ENCODE peak calls at places on chromosomes 5 and 9, in seven cellular contexts. J is fibroblast of lung, Z is suprapubic skin, G is hepatocyte, E is cardiac muscle cell, X is A549, Q is vagina. Y is an unnamed sample.

GRCh38 chr9:18485691-18486090 is 11.7 kb downstream of the ADAMTSL1 start:
- DNase-seq in J (peak; percentile 65), Z (no peak), G (no peak), E (no peak), X (no peak), Q (no peak), Y (peak; percentile 51)

GRCh38 chr9:132141948-132142594 is 19.8 kb upstream of the NTNG2 start:
- DNase-seq in J (no peak), Z (no peak), G (no peak), E (no peak), X (peak; percentile 54), Q (no peak), Y (no peak)

GRCh38 chr5:23823521-23823920 is 316.1 kb downstream of the PRDM9 start:
- DNase-seq in J (no peak), Z (no peak), G (no peak), E (no peak), X (no peak), Q (no peak), Y (no peak)

GRCh38 chr9:100112677-100113336 is 13.8 kb downstream of the INVS start:
- DNase-seq in J (no peak), Z (no peak), G (no peak), E (no peak), X (no peak), Q (no peak), Y (no peak)

GRCh38 chr5:168916852-168917251 is 337.7 kb upstream of the PANK3 start:
- DNase-seq in J (no peak), Z (no peak), G (no peak), E (no peak), X (no peak), Q (no peak), Y (no peak)

GRCh38 chr5:92561362-92562006 is 1019.5 kb downstream of the NR2F1-AS1 start:
- DNase-seq in J (no peak), Z (no peak), G (no peak), E (no peak), X (no peak), Q (no peak), Y (no peak)

GRCh38 chr5:37638897-37639296 is 200.9 kb downstream of the GDNF start:
- DNase-seq in J (no peak), Z (no peak), G (no peak), E (no peak), X (no peak), Q (no peak), Y (no peak)

GRCh38 chr9:112360047-112360804 is 19.7 kb upstream of the HSDL2 start:
- DNase-seq in J (peak; percentile 16), Z (no peak), G (no peak), E (no peak), X (no peak), Q (no peak), Y (no peak)

GRCh38 chr5:114419941-114420340 is 58.1 kb downstream of the KCNN2 start:
- DNase-seq in J (peak; percentile 85), Z (no peak), G (peak; percentile 11), E (no peak), X (no peak), Q (no peak), Y (no peak)

GRCh38 chr9:84949969-84950368 is 280.4 kb downstream of the NTRK2 start:
- DNase-seq in J (no peak), Z (no peak), G (no peak), E (no peak), X (no peak), Q (no peak), Y (no peak)

GRCh38 chr5:68554566-68555279 is 339.2 kb downstream of the PIK3R1 start:
- DNase-seq in J (peak; percentile 69), Z (no peak), G (peak; percentile 41), E (no peak), X (no peak), Q (no peak), Y (peak; percentile 52)

GRCh38 chr5:76714771-76715483 is 999 bp upstream of the F2R start:
- DNase-seq in J (no peak), Z (no peak), G (peak; percentile 49), E (peak; percentile 33), X (peak; percentile 30), Q (no peak), Y (no peak)

GRCh38 chr5:96855041-96855872 is 21.0 kb upstream of the ERAP2 start:
- DNase-seq in J (peak; percentile 96), Z (no peak), G (no peak), E (no peak), X (no peak), Q (no peak), Y (no peak)

GRCh38 chr5:117741655-117742226 is 1167.1 kb upstream of the SEMA6A start:
- DNase-seq in J (no peak), Z (no peak), G (no peak), E (no peak), X (no peak), Q (no peak), Y (no peak)

GRCh38 chr9:127444921-127445850 is 6.0 kb downstream of the RPL12 start:
- DNase-seq in J (peak; percentile 42), Z (no peak), G (no peak), E (no peak), X (no peak), Q (no peak), Y (no peak)

GRCh38 chr9:130681769-130682489 is 11.7 kb upstream of the EXOSC2 start:
- DNase-seq in J (no peak), Z (no peak), G (no peak), E (peak; percentile 55), X (no peak), Q (no peak), Y (no peak)

GRCh38 chr5:142322747-142323479 is 1.9 kb downstream of the SPRY4 start:
- DNase-seq in J (peak; percentile 85), Z (no peak), G (no peak), E (no peak), X (no peak), Q (no peak), Y (no peak)

GRCh38 chr5:42988568-42988967 is 51.6 kb downstream of the ANXA2R start:
- DNase-seq in J (no peak), Z (no peak), G (no peak), E (no peak), X (no peak), Q (no peak), Y (no peak)

GRCh38 chr5:42991477-42992034 is 48.6 kb downstream of the ANXA2R start:
- DNase-seq in J (peak; percentile 49), Z (no peak), G (no peak), E (no peak), X (no peak), Q (no peak), Y (no peak)

GRCh38 chr5:42989198-42989597 is 50.9 kb downstream of the ANXA2R start:
- DNase-seq in J (no peak), Z (no peak), G (no peak), E (no peak), X (no peak), Q (no peak), Y (no peak)

GRCh38 chr5:42992035-42992570 is 48.0 kb downstream of the ANXA2R start:
- DNase-seq in J (peak; percentile 95), Z (peak; percentile 94), G (peak; percentile 79), E (peak; percentile 52), X (peak; percentile 57), Q (no peak), Y (peak; percentile 86)

GRCh38 chr5:42990892-42991291 is 49.2 kb downstream of the ANXA2R start:
- DNase-seq in J (no peak), Z (no peak), G (no peak), E (no peak), X (no peak), Q (no peak), Y (no peak)
- H3K4me3 ChIP-seq in J (no peak overlapping the region), Z (peak overlapping the region; percentile 58), G (no peak overlapping the region), E (no peak overlapping the region), X (no peak overlapping the region), Q (peak overlapping the region; percentile 59), Y (peak overlapping the region; percentile 71)

DNA sequence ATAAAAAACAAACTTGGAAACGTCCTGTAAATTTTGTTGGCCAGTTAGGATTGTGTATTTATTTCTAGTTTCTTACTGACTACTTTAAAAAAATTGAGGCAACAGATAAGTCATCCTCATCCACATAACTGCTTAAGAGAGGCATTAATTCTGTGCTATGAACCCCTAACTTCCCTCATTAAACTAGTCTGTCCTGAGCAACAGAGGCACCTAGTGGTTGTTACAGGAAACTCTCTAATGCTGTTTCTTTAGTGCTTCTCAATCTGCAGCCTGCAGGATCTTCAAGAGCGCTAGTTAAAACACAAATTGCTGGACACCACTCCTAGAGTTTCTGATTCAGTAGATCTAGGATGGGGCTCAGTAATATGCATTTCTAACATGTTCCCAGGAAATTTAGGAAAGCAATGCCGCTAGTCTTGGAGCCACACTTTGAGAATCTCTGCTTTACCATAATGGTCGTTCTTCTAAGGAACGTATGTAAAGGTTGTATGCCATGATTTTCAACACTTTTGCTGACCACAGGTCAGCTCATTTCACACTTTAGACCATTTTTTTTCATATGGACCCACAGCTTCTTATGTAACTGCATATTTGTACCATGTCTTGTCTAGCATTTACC is 410.1 kb upstream of the SMARCA2 start:
- DNase-seq in J (peak; percentile 32), Z (no peak), G (no peak), E (peak; percentile 39), X (no peak), Q (no peak), Y (no peak)
- TF ChIP-seq CTCF in J (peak; percentile 59), Z (no peak), G (no peak), E (peak; percentile 63), X (no peak), Q (peak; percentile 27), Y (peak; percentile 11)

DNA sequence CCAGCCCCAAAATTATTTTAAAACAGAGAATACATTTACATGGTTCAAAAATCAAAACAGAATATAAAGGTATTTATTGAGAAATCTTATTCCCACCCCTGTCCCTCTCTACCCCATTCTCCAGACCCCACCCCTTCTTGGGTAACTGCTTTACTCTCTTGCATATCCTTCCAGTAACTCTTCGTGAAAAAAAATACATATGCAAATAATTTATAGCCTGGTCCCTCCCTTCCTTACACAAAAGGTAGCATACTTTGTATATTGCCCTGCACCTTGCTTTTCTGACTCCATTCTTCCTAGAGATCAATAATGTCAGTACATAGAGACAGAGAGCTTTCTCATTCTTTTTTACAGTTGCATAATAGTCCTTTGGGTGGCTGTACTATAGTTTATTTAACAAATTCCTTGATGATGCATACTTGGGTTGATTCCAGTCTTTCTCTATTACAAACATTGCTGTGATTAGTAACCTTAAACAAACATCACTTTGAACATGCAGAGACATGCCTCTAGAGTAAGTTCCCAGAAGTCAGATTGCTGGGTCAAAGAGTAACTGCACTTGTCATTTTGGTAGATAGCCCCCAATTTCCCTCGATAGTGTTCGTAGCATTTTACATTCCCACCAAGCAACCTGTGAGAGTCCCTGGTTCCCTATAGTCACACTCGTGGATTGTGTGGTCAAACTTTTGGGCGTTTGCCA is 47.9 kb downstream of the STOM start:
- DNase-seq in J (peak; percentile 98), Z (no peak), G (peak; percentile 55), E (no peak), X (peak; percentile 89), Q (no peak), Y (peak; percentile 76)
- H3K27ac ChIP-seq in J (peak overlapping the region; percentile 96), Z (peak overlapping the region; percentile 73), G (peak overlapping the region; percentile 75), E (no peak overlapping the region), X (peak overlapping the region; percentile 92), Q (peak overlapping the region; percentile 98), Y (peak overlapping the region; percentile 90)

DNA sequence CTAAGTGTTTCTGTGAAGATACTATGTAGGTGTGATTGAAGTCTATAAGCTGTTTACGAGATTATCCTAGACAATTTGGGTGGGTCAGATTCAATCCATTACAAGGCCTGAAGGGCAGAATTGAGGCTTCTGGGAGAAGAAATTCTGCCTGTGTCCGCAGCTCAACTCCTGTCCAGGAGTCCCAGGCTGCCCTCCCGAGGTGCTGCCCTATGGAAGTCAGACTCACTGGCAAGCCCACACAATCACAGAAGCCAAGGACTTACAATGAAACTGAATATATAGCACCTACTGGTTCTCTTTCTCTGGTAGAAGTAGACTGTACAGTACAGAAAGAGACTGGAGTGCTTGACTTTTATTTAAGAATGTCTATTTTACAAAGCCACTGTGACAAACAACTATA is 74.5 kb downstream of the EPB41L4A start:
- DNase-seq in J (no peak), Z (no peak), G (no peak), E (no peak), X (no peak), Q (no peak), Y (no peak)
- H3K4me3 ChIP-seq in J (no peak overlapping the region), Z (no peak overlapping the region), G (no peak overlapping the region), E (no peak overlapping the region), X (no peak overlapping the region), Q (no peak overlapping the region), Y (no peak overlapping the region)

Y was measured in brain microvascular endothelial cell.